ENCODE peak calls at places on chromosomes 12 and 14, in four cellular contexts. One of them, this sample, is unnamed.

GRCh38 chr12:110371408-110372055 is 32.0 kb downstream of the ANAPC7 start:
- DNase-seq in neural progenitor cell: no peak
- DNase-seq in M059J: no peak
- DNase-seq in HCEC 1CT: no peak
- DNase-seq in this sample: no peak

GRCh38 chr12:49825971-49826421 is 2.2 kb downstream of the NCKAP5L start:
- DNase-seq in neural progenitor cell: no peak
- DNase-seq in M059J: no peak
- DNase-seq in HCEC 1CT: peak; percentile 34
- DNase-seq in this sample: peak; percentile 85

GRCh38 chr12:129544716-129545115 is 359.1 kb downstream of the TMEM132D start:
- DNase-seq in neural progenitor cell: no peak
- DNase-seq in M059J: no peak
- DNase-seq in HCEC 1CT: no peak
- DNase-seq in this sample: no peak

GRCh38 chr12:111408686-111409402 is 3.1 kb downstream of the SH2B3 start:
- DNase-seq in neural progenitor cell: no peak
- DNase-seq in M059J: no peak
- DNase-seq in HCEC 1CT: no peak
- DNase-seq in this sample: no peak

GRCh38 chr12:121770388-121770787 is 23.1 kb downstream of the RHOF start:
- DNase-seq in neural progenitor cell: no peak
- DNase-seq in M059J: no peak
- DNase-seq in HCEC 1CT: no peak
- DNase-seq in this sample: no peak

GRCh38 chr12:120761581-120761980 is 36.0 kb downstream of the ACADS start:
- DNase-seq in neural progenitor cell: no peak
- DNase-seq in M059J: no peak
- DNase-seq in HCEC 1CT: no peak
- DNase-seq in this sample: peak; percentile 86

GRCh38 chr12:132503611-132504204 is 13.8 kb downstream of the FBRSL1 start:
- DNase-seq in neural progenitor cell: no peak
- DNase-seq in M059J: peak; percentile 53
- DNase-seq in HCEC 1CT: peak; percentile 53
- DNase-seq in this sample: peak; percentile 73

GRCh38 chr12:106917503-106917902 is 38.2 kb upstream of the TMEM263 start:
- DNase-seq in neural progenitor cell: no peak
- DNase-seq in M059J: no peak
- DNase-seq in HCEC 1CT: no peak
- DNase-seq in this sample: no peak

GRCh38 chr12:115306380-115306779 is 622.4 kb upstream of the TBX3 start:
- DNase-seq in neural progenitor cell: no peak
- DNase-seq in M059J: no peak
- DNase-seq in HCEC 1CT: no peak
- DNase-seq in this sample: no peak

GRCh38 chr14:67416810-67417209 is 4.8 kb upstream of the PLEK2 start:
- DNase-seq in neural progenitor cell: no peak
- DNase-seq in M059J: no peak
- DNase-seq in HCEC 1CT: no peak
- DNase-seq in this sample: no peak

GRCh38 chr14:85575617-85575898 is 45.6 kb downstream of the FLRT2 start:
- DNase-seq in neural progenitor cell: peak; percentile 30
- DNase-seq in M059J: no peak
- DNase-seq in HCEC 1CT: no peak
- DNase-seq in this sample: no peak

GRCh38 chr14:97218713-97219355 is 421.7 kb downstream of the VRK1 start:
- DNase-seq in neural progenitor cell: peak; percentile 79
- DNase-seq in M059J: no peak
- DNase-seq in HCEC 1CT: no peak
- DNase-seq in this sample: no peak

GRCh38 chr14:29654910-29655590 is 272.6 kb downstream of the PRKD1 start:
- DNase-seq in neural progenitor cell: no peak
- DNase-seq in M059J: peak; percentile 9
- DNase-seq in HCEC 1CT: peak; percentile 58
- DNase-seq in this sample: peak; percentile 79

GRCh38 chr14:41824441-41824840 is 217.8 kb downstream of the LRFN5 start:
- DNase-seq in neural progenitor cell: no peak
- DNase-seq in M059J: no peak
- DNase-seq in HCEC 1CT: no peak
- DNase-seq in this sample: no peak

GRCh38 chr12:16668198-16668597 is 62.2 kb upstream of the LMO3 start:
- DNase-seq in neural progenitor cell: peak; percentile 17
- DNase-seq in M059J: no peak
- DNase-seq in HCEC 1CT: no peak
- DNase-seq in this sample: no peak

GRCh38 chr12:121580959-121581680 is at the start of gene KDM2B:
- DNase-seq in neural progenitor cell: peak; percentile 62
- DNase-seq in M059J: peak; percentile 54
- DNase-seq in HCEC 1CT: peak; percentile 74
- DNase-seq in this sample: peak; percentile 61

GRCh38 chr12:94676922-94677321 is 26.6 kb upstream of the TMCC3 start:
- DNase-seq in neural progenitor cell: no peak
- DNase-seq in M059J: no peak
- DNase-seq in HCEC 1CT: no peak
- DNase-seq in this sample: no peak

GRCh38 chr14:81594012-81594411 is 60.4 kb upstream of the SEL1L start:
- DNase-seq in neural progenitor cell: peak; percentile 64
- DNase-seq in M059J: no peak
- DNase-seq in HCEC 1CT: no peak
- DNase-seq in this sample: peak; percentile 24

GRCh38 chr12:68498736-68499135 is 112.0 kb upstream of the RAP1B start:
- DNase-seq in neural progenitor cell: no peak
- DNase-seq in M059J: no peak
- DNase-seq in HCEC 1CT: no peak
- DNase-seq in this sample: no peak

GRCh38 chr12:60106207-60106606 is 510.4 kb downstream of the SLC16A7 start:
- DNase-seq in neural progenitor cell: no peak
- DNase-seq in M059J: peak; percentile 32
- DNase-seq in HCEC 1CT: peak; percentile 48
- DNase-seq in this sample: peak; percentile 58

GRCh38 chr12:55724226-55724939 is 4.2 kb downstream of the RDH5 start:
- DNase-seq in neural progenitor cell: peak; percentile 71
- DNase-seq in M059J: peak; percentile 62
- DNase-seq in HCEC 1CT: peak; percentile 60
- DNase-seq in this sample: peak; percentile 81

GRCh38 chr14:78005325-78005724 is 164.8 kb upstream of the NRXN3 start:
- DNase-seq in neural progenitor cell: no peak
- DNase-seq in M059J: peak; percentile 44
- DNase-seq in HCEC 1CT: peak; percentile 63
- DNase-seq in this sample: peak; percentile 77

GRCh38 chr14:80637726-80638619 is 303.6 kb downstream of the CEP128 start:
- DNase-seq in neural progenitor cell: no peak
- DNase-seq in M059J: peak; percentile 29
- DNase-seq in HCEC 1CT: no peak
- DNase-seq in this sample: peak; percentile 14

GRCh38 chr14:76203086-76204001 is 51.6 kb downstream of the GPATCH2L start:
- DNase-seq in neural progenitor cell: no peak
- DNase-seq in M059J: peak; percentile 88
- DNase-seq in HCEC 1CT: peak; percentile 95
- DNase-seq in this sample: peak; percentile 98

GRCh38 chr12:103382119-103382518 is 113.6 kb downstream of the C12orf42 start:
- DNase-seq in neural progenitor cell: no peak
- DNase-seq in M059J: no peak
- DNase-seq in HCEC 1CT: no peak
- DNase-seq in this sample: no peak

GRCh38 chr12:13390381-13390856 is 193.9 kb downstream of the EMP1 start:
- DNase-seq in neural progenitor cell: no peak
- DNase-seq in M059J: peak; percentile 96
- DNase-seq in HCEC 1CT: no peak
- DNase-seq in this sample: peak; percentile 83

GRCh38 chr14:56004323-56004722 is 113.9 kb upstream of the PELI2 start:
- DNase-seq in neural progenitor cell: no peak
- DNase-seq in M059J: no peak
- DNase-seq in HCEC 1CT: no peak
- DNase-seq in this sample: peak; percentile 9

GRCh38 chr12:94898388-94898787 is 105.1 kb downstream of the NDUFA12 start:
- DNase-seq in neural progenitor cell: no peak
- DNase-seq in M059J: no peak
- DNase-seq in HCEC 1CT: peak; percentile 9
- DNase-seq in this sample: peak; percentile 12